ENCODE peak calls at places on chromosomes 2 and 18, in four cellular contexts. H is progenitor cell of endocrine pancreas, V is omental fat pad, A is stomach. N is an unnamed sample.

GRCh38 chr2:128589681-128590080 is 271.0 kb upstream of the HS6ST1 start:
- DNase-seq in H (no peak), V (no peak), A (no peak), N (no peak)

GRCh38 chr18:44887227-44887631 is 206.5 kb downstream of the SETBP1 start:
- DNase-seq in H (no peak), V (no peak), A (peak; percentile 72), N (no peak)

GRCh38 chr2:230932556-230933511 is 7.8 kb upstream of the GPR55 start:
- DNase-seq in H (no peak), V (no peak), A (peak; percentile 26), N (peak; percentile 57)

GRCh38 chr2:187499941-187500532 is 52.0 kb upstream of the CALCRL start:
- DNase-seq in H (peak; percentile 45), V (peak; percentile 36), A (peak; percentile 63), N (no peak)

GRCh38 chr2:59301466-59302402 is 1060.6 kb upstream of the FANCL start:
- DNase-seq in H (peak; percentile 18), V (no peak), A (peak; percentile 31), N (no peak)

GRCh38 chr2:5690718-5691658 is 1.2 kb upstream of the SOX11 start:
- DNase-seq in H (peak; percentile 73), V (no peak), A (no peak), N (peak; percentile 87)

GRCh38 chr2:213122730-213123129 is 28.7 kb downstream of the IKZF2 start:
- DNase-seq in H (no peak), V (no peak), A (no peak), N (no peak)

GRCh38 chr2:31067259-31067658 is 71.0 kb downstream of the GALNT14 start:
- DNase-seq in H (no peak), V (no peak), A (no peak), N (no peak)

GRCh38 chr2:37827911-37828411 is 97.1 kb upstream of the RMDN2 start:
- DNase-seq in H (no peak), V (no peak), A (no peak), N (no peak)

GRCh38 chr2:3449106-3449505 is 69.6 kb downstream of the TRAPPC12 start:
- DNase-seq in H (no peak), V (no peak), A (no peak), N (no peak)

GRCh38 chr2:205556841-205557539 is 125.3 kb upstream of the NRP2 start:
- DNase-seq in H (no peak), V (no peak), A (no peak), N (no peak)

GRCh38 chr18:53819174-53819573 is 405.3 kb downstream of the MBD2 start:
- DNase-seq in H (no peak), V (no peak), A (no peak), N (no peak)

GRCh38 chr2:109209941-109210340 is 80.9 kb downstream of the SH3RF3 start:
- DNase-seq in H (no peak), V (no peak), A (no peak), N (no peak)

GRCh38 chr2:59726226-59726800 is 827.1 kb downstream of the BCL11A start:
- DNase-seq in H (no peak), V (no peak), A (no peak), N (no peak)

GRCh38 chr2:52608030-52608429 is 1159.6 kb upstream of the CHAC2 start:
- DNase-seq in H (no peak), V (no peak), A (no peak), N (no peak)

GRCh38 chr18:13100942-13101658 is 109.9 kb downstream of the CEP192 start:
- DNase-seq in H (no peak), V (no peak), A (no peak), N (no peak)

GRCh38 chr18:13105059-13105458 is 113.5 kb upstream of the LDLRAD4 start:
- DNase-seq in H (no peak), V (no peak), A (no peak), N (no peak)

GRCh38 chr18:13107074-13107473 is 111.5 kb upstream of the LDLRAD4 start:
- DNase-seq in H (no peak), V (no peak), A (no peak), N (no peak)

GRCh38 chr18:13101659-13101992 is 110.5 kb downstream of the CEP192 start:
- DNase-seq in H (no peak), V (no peak), A (no peak), N (peak; percentile 56)

DNA sequence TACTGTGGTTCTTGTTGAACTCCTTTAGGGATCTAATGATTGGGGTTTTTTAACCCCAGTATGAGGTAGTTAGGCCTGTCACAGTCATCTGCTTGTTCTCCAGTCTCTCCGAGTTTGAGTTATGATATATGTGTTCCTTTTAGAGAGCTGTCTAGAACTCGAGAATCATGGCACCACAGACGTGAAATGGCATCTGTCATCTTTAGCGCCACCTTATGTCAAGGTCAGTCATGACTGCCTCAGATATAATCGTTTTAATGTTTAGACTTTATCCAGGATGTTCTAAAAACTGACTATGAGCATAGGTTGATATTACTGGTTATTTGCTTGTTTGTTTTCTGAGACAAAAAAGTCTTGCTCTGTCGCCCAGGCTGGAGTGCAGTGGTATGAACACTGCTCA is 112.2 kb downstream of the CEP192 start:
- DNase-seq in H (no peak), V (no peak), A (no peak), N (no peak)
- TF ChIP-seq CTCF in H (peak; percentile 32), V (no peak), A (no peak), N (peak; percentile 52)

GRCh38 chr18:50877545-50878265 is 1.2 kb upstream of the ME2 start:
- DNase-seq in H (no peak), V (no peak), A (no peak), N (no peak)

GRCh38 chr18:50879302-50880107 is 587 bp downstream of the ME2 start:
- DNase-seq in H (no peak), V (no peak), A (peak; percentile 43), N (no peak)

GRCh38 chr18:50875966-50876536 is 2.9 kb upstream of the ME2 start:
- DNase-seq in H (no peak), V (no peak), A (no peak), N (no peak)

GRCh38 chr18:50880108-50880465 is 1.2 kb downstream of the ME2 start:
- DNase-seq in H (no peak), V (no peak), A (no peak), N (no peak)

GRCh38 chr18:50878345-50879301 is at the start of gene ME2:
- DNase-seq in H (peak; percentile 89), V (peak; percentile 77), A (peak; percentile 94), N (peak; percentile 97)
- TF ChIP-seq CTCF in H (no peak), V (no peak), A (no peak), N (no peak)

DNA sequence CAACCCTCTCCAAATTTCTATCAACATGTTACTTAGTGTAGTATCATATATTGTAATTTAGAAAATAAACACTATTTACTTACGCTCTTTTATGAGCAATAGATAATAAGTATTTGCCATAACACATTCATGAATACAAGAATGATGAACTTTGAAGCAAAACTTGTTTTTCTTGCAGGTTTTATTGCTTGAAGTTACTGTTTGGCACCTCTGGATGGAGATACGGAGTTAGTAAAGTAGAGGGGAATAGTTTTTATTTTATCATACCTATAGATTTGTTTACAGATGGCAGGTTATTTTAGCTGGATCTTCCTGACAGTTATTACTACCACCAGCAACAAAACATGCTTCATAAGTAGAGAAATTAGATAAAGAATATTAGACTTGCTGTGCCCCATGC is 274.2 kb upstream of the LRRTM4 start:
- DNase-seq in H (no peak), V (no peak), A (no peak), N (no peak)
- TF ChIP-seq CTCF in H (no peak), V (no peak), A (no peak), N (no peak)

GRCh38 chr2:175187378-175187777 is 5.9 kb upstream of the ATP5MC3 start:
- DNase-seq in H (no peak), V (no peak), A (no peak), N (no peak)
- TF ChIP-seq CTCF in H (peak; percentile 20), V (no peak), A (no peak), N (peak; percentile 35)

N was measured in type B pancreatic cell.